ENCODE peak calls at places on chromosome 10, in six cellular contexts. B, Q, C, Y, I and K are unnamed samples.

GRCh38 chr10:80588506-80589020 is 50.9 kb downstream of the SH2D4B start:
- DNase-seq in B (no peak), Q (no peak), C (no peak), Y (no peak), I (no peak), K (no peak)

GRCh38 chr10:32004161-32004591 is 52.0 kb downstream of the KIF5B start:
- DNase-seq in B (no peak), Q (no peak), C (peak; percentile 37), Y (no peak), I (peak; percentile 83), K (no peak)

GRCh38 chr10:130739016-130739756 is 572.3 kb downstream of the TCERG1L start:
- DNase-seq in B (no peak), Q (no peak), C (no peak), Y (no peak), I (no peak), K (no peak)

GRCh38 chr10:104274762-104275721 is 6.1 kb downstream of the GSTO2 start:
- DNase-seq in B (peak; percentile 44), Q (peak; percentile 34), C (peak; percentile 79), Y (no peak), I (peak; percentile 74), K (no peak)

GRCh38 chr10:17059197-17059688 is 70.4 kb downstream of the CUBN start:
- DNase-seq in B (no peak), Q (no peak), C (no peak), Y (no peak), I (no peak), K (no peak)

GRCh38 chr10:124259139-124259825 is 159.4 kb downstream of the OAT start:
- DNase-seq in B (peak; percentile 12), Q (no peak), C (peak; percentile 51), Y (no peak), I (no peak), K (no peak)

GRCh38 chr10:11403116-11403515 is 208.3 kb downstream of the USP6NL start:
- DNase-seq in B (peak; percentile 84), Q (no peak), C (no peak), Y (no peak), I (no peak), K (no peak)

GRCh38 chr10:8910314-8910713 is 855.8 kb downstream of the GATA3 start:
- DNase-seq in B (no peak), Q (no peak), C (no peak), Y (peak; percentile 76), I (peak; percentile 16), K (no peak)

GRCh38 chr10:17445400-17445998 is 8.9 kb downstream of the ST8SIA6 start:
- DNase-seq in B (no peak), Q (no peak), C (no peak), Y (no peak), I (no peak), K (no peak)

GRCh38 chr10:59587083-59587755 is 122.4 kb downstream of the SLC16A9 start:
- DNase-seq in B (no peak), Q (no peak), C (no peak), Y (no peak), I (no peak), K (no peak)

GRCh38 chr10:3401491-3401938 is 228.9 kb upstream of the PITRM1 start:
- DNase-seq in B (no peak), Q (no peak), C (no peak), Y (no peak), I (no peak), K (no peak)

GRCh38 chr10:1130226-1130625 is 74.0 kb downstream of the WDR37 start:
- DNase-seq in B (no peak), Q (no peak), C (no peak), Y (no peak), I (no peak), K (no peak)

GRCh38 chr10:93072713-93073538 is 767 bp upstream of the CYP26A1 start:
- DNase-seq in B (no peak), Q (no peak), C (no peak), Y (no peak), I (no peak), K (no peak)

GRCh38 chr10:99849525-99849924 is 67.1 kb downstream of the ABCC2 start:
- DNase-seq in B (no peak), Q (no peak), C (no peak), Y (no peak), I (no peak), K (no peak)

GRCh38 chr10:60031664-60032063 is 125.3 kb upstream of the CCDC6 start:
- DNase-seq in B (no peak), Q (no peak), C (no peak), Y (no peak), I (no peak), K (no peak)

GRCh38 chr10:132417957-132418441 is 21.0 kb downstream of the PWWP2B start:
- DNase-seq in B (no peak), Q (no peak), C (no peak), Y (no peak), I (no peak), K (no peak)

GRCh38 chr10:32376780-32377179 is 29.8 kb upstream of the EPC1 start:
- DNase-seq in B (no peak), Q (no peak), C (no peak), Y (no peak), I (no peak), K (no peak)